ENCODE peak calls at places on chromosomes 3 and 15, in six cellular contexts. G is HepG2, O is A549, B is H1, R is endothelial cell of umbilical vein, I is K562. C is an unnamed sample.

GRCh38 chr3:63508305-63508704 is 144.2 kb upstream of the SNTN start:
- DNase-seq in G (no peak), O (no peak), B (no peak), R (no peak), I (peak), C (no peak)

GRCh38 chr3:44845528-44846520 is 15.9 kb upstream of the TMEM42 start:
- DNase-seq in G (no peak), O (no peak), B (no peak), R (no peak), I (no peak), C (no peak)

GRCh38 chr3:57007513-57008415 is 52.7 kb upstream of the SPATA12 start:
- DNase-seq in G (no peak), O (peak), B (no peak), R (peak), I (peak), C (no peak)

GRCh38 chr3:27090265-27091041 is 278.7 kb downstream of the NEK10 start:
- DNase-seq in G (no peak), O (no peak), B (no peak), R (no peak), I (no peak), C (no peak)

GRCh38 chr3:135239485-135239884 is 444.4 kb downstream of the EPHB1 start:
- DNase-seq in G (no peak), O (no peak), B (no peak), R (no peak), I (no peak), C (no peak)

GRCh38 chr15:65418596-65418995 is 4.2 kb downstream of the IGDCC4 start:
- DNase-seq in G (no peak), O (no peak), B (no peak), R (no peak), I (no peak), C (no peak)

GRCh38 chr15:82679626-82680199 is 30.0 kb downstream of the AP3B2 start:
- DNase-seq in G (no peak), O (no peak), B (no peak), R (no peak), I (no peak), C (no peak)

GRCh38 chr3:55935241-55935640 is 448.1 kb upstream of the WNT5A start:
- DNase-seq in G (no peak), O (no peak), B (no peak), R (no peak), I (no peak), C (no peak)

GRCh38 chr3:12886736-12887135 is 45.4 kb upstream of the RPL32 start:
- DNase-seq in G (no peak), O (no peak), B (no peak), R (no peak), I (no peak), C (no peak)

GRCh38 chr3:99627062-99627826 is 11.2 kb upstream of the COL8A1 start:
- DNase-seq in G (no peak), O (no peak), B (no peak), R (peak), I (no peak), C (no peak)

GRCh38 chr3:171986208-171986607 is 53.2 kb upstream of the FNDC3B start:
- DNase-seq in G (no peak), O (no peak), B (no peak), R (no peak), I (no peak), C (no peak)

GRCh38 chr3:24254649-24255048 is 240.0 kb downstream of the THRB start:
- DNase-seq in G (no peak), O (no peak), B (no peak), R (no peak), I (no peak), C (no peak)

GRCh38 chr15:21260966-21261395 is 179.3 kb downstream of the POTEB3 start:
- DNase-seq in G (no peak), O (no peak), B (no peak), R (no peak), I (no peak), C (no peak)

GRCh38 chr15:50670115-50670514 is 16.5 kb downstream of the TRPM7 start:
- DNase-seq in G (no peak), O (no peak), B (no peak), R (no peak), I (no peak), C (no peak)

GRCh38 chr3:112010631-112011030 is 11.9 kb downstream of the TAGLN3 start:
- DNase-seq in G (no peak), O (no peak), B (no peak), R (no peak), I (no peak), C (no peak)

GRCh38 chr3:64604313-64604712 is 83.5 kb downstream of the ADAMTS9 start:
- DNase-seq in G (no peak), O (no peak), B (no peak), R (no peak), I (no peak), C (no peak)

GRCh38 chr3:184227481-184227935 is 1.9 kb upstream of the VWA5B2 start:
- DNase-seq in G (peak), O (peak), B (no peak), R (peak), I (peak), C (peak)

GRCh38 chr15:52673312-52673711 is 5.9 kb downstream of the ATOSA start:
- DNase-seq in G (no peak), O (no peak), B (no peak), R (no peak), I (no peak), C (no peak)

GRCh38 chr3:57530071-57530608 is 14.0 kb downstream of the DNAH12 start:
- DNase-seq in G (no peak), O (no peak), B (no peak), R (no peak), I (no peak), C (no peak)

GRCh38 chr15:89806217-89806564 is 8.5 kb downstream of the ANPEP start:
- DNase-seq in G (no peak), O (no peak), B (no peak), R (no peak), I (no peak), C (no peak)

DNA sequence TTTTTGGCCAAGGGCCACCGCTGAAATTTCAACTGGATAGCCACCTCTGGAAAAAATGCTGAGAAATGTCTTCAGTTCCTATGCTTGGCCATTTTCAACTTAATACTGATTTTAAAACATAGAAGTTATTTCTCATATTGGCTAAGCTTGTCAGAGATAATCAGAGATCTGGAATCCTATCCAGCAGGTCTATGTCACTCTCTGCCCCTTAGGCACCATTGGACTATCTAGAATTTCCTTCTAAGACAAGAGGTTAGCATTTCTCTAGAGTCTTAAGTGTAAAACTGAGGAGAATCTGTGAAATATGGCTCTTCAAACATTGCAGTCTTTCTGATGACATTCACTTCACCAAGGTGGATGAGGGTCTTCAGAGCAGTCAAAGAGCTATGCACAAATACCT is 597.3 kb downstream of the UNC13C start:
- DNase-seq in G (no peak), O (no peak), B (no peak), R (no peak), I (no peak), C (no peak)
- TF ChIP-seq JUN in G (no peak), O (no peak), B (no peak), R (no peak), I (no peak), C (no peak)

GRCh38 chr3:129486057-129487035 is 42.1 kb upstream of the RHO start:
- DNase-seq in G (no peak), O (no peak), B (no peak), R (no peak), I (no peak), C (no peak)
- TF ChIP-seq JUN in G (no peak), O (no peak), B (no peak), R (no peak), I (no peak), C (no peak)

GRCh38 chr15:90939756-90940155 is 4.7 kb downstream of the UNC45A start:
- DNase-seq in G (no peak), O (no peak), B (no peak), R (no peak), I (no peak), C (no peak)
- TF ChIP-seq JUN in G (no peak), O (no peak), B (no peak), R (no peak), I (no peak), C (no peak)

GRCh38 chr15:39641187-39641889 is 60.5 kb downstream of the THBS1 start:
- DNase-seq in G (no peak), O (no peak), B (no peak), R (no peak), I (no peak), C (no peak)
- TF ChIP-seq JUN in G (no peak), O (no peak), B (no peak), R (peak), I (no peak), C (no peak)

DNA sequence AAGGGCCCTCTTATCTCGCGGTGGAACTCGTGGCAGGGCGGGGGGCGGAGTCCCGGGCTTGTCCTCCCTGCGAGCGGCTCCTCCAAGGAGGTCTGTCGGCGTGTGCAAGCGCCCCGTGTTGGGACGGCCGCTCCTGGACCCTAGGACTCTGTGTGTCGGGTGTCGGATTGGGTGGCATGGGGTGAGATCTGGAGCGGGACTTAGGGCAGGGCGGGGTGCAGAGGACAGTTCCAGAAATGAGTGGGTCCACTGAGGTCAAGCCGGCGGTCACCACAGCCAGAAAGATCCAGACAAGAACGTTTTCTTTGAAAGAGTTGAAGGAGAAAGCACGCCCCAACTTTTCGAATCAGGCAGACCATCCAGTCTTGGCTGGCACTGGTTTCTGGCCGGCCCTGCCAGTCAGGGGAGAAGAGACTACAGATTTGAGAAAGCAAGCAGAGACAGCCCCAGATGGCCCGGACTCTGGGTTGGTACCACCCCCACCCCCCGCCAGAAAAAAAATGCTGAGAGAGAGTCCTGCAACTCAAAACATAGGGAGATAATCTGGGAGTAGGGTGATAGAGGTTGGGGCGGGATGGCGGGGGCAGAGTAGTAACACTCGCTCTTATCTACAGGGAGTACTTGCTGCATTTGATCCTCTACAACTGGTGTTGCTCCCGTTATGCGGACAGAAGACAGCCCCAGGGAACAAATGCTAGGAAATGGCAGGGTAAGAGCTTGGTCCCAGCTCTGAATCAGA is 829 bp upstream of the CISH start:
- DNase-seq in G (no peak), O (no peak), B (no peak), R (no peak), I (peak), C (no peak)
- TF ChIP-seq JUN in G (no peak), O (no peak), B (no peak), R (no peak), I (no peak), C (no peak)

GRCh38 chr3:125683067-125683844 is 88.0 kb upstream of the OSBPL11 start:
- DNase-seq in G (no peak), O (no peak), B (no peak), R (no peak), I (no peak), C (no peak)

GRCh38 chr3:125684199-125684598 is 88.9 kb upstream of the OSBPL11 start:
- DNase-seq in G (peak), O (no peak), B (peak), R (peak), I (no peak), C (peak)

GRCh38 chr3:125679258-125679657 is 84.0 kb upstream of the OSBPL11 start:
- DNase-seq in G (peak), O (no peak), B (no peak), R (no peak), I (no peak), C (no peak)

GRCh38 chr3:125681146-125681545 is 85.8 kb upstream of the OSBPL11 start:
- DNase-seq in G (no peak), O (no peak), B (no peak), R (no peak), I (no peak), C (no peak)
- TF ChIP-seq JUN in G (no peak), O (no peak), B (no peak), R (no peak), I (no peak), C (no peak)

GRCh38 chr3:182183716-182184430 is 472.1 kb downstream of the SOX2 start:
- DNase-seq in G (no peak), O (no peak), B (no peak), R (no peak), I (no peak), C (no peak)

GRCh38 chr3:182178488-182179200 is 466.9 kb downstream of the SOX2 start:
- DNase-seq in G (no peak), O (no peak), B (no peak), R (no peak), I (no peak), C (no peak)

GRCh38 chr3:182179631-182180030 is 467.9 kb downstream of the SOX2 start:
- DNase-seq in G (no peak), O (no peak), B (no peak), R (no peak), I (no peak), C (no peak)

GRCh38 chr3:182182531-182182968 is 470.8 kb downstream of the SOX2 start:
- DNase-seq in G (peak), O (no peak), B (no peak), R (no peak), I (no peak), C (no peak)

DNA sequence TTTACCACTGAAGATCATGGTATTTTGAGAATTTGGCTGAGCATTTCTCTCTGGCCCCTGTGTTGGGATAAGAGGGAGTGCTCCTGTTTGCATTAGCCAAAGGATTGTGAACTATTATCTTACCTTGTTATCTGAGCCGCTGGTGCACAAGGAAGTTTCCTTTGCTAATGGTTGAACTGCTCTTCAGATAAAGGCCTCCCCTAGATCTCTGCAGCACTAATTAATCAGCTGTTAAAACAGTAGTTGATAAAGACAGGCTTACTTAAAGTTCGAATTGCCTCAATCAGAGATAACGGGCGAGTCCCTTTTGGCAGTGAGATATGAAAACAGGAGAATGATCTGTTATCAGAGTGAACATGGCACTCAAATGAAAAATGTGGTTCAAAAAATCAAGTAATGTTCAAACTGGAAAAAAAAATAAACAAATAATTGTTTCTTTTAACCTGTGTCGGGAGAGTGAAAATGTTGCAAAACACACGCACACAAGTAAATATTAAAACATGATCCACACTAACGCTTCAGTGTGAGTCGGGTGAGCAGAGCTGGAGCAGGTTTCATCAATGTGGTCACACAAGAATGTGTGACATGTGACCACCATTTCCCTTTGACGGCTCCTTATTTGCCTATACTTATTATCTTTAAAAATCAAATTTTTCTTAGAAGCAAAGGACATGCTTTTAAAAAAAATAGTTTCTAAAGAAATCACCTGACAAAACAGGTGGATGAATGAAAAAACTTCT is 469.1 kb downstream of the SOX2 start:
- DNase-seq in G (peak), O (no peak), B (no peak), R (no peak), I (no peak), C (no peak)
- TF ChIP-seq JUN in G (no peak), O (no peak), B (no peak), R (no peak), I (no peak), C (no peak)

DNA sequence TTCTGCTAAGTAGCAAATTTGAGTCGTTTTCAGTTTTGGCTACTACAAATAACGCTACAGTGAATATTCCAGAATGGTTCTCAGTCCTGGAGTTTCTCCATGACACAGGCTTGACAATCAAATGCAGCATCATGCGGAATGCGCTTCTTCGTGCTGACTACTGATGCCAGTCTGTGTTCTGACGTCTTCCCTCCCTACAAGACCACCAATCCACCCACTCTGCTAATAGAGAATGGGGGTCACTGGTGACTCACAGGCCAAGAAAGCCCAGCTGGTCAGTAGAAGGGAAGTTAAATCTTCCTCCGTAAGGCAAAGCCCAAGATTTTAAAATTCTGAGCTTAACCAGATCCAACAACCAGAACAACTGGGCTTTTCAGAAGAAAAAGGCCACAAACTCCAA is 115.1 kb downstream of the XXYLT1 start:
- DNase-seq in G (no peak), O (no peak), B (no peak), R (peak), I (no peak), C (no peak)
- TF ChIP-seq JUN in G (no peak), O (no peak), B (no peak), R (no peak), I (no peak), C (no peak)